ENCODE peak calls at places on chromosome 4, in four cellular contexts. One of them, this sample, is unnamed.

GRCh38 chr4:2330119-2331042 is 68.5 kb upstream of the MXD4 start:
- DNase-seq in cardiac muscle cell: peak
- DNase-seq in heart right ventricle: no peak
- DNase-seq in OCI-LY7: no peak
- DNase-seq in this sample: no peak

GRCh38 chr4:74805601-74806000 is 11.3 kb upstream of the BTC start:
- DNase-seq in cardiac muscle cell: peak
- DNase-seq in OCI-LY7: no peak
- DNase-seq in heart right ventricle: no peak
- DNase-seq in this sample: no peak

GRCh38 chr4:119706804-119707203 is 78.2 kb upstream of the PDE5A start:
- DNase-seq in heart right ventricle: no peak
- DNase-seq in cardiac muscle cell: no peak
- DNase-seq in OCI-LY7: no peak
- DNase-seq in this sample: no peak

GRCh38 chr4:143587703-143588102 is 74.2 kb downstream of the SMARCA5 start:
- DNase-seq in cardiac muscle cell: peak
- DNase-seq in heart right ventricle: no peak
- DNase-seq in OCI-LY7: no peak
- DNase-seq in this sample: peak

GRCh38 chr4:121666091-121666679 is 30.6 kb downstream of the ANXA5 start:
- DNase-seq in cardiac muscle cell: peak
- DNase-seq in heart right ventricle: no peak
- DNase-seq in OCI-LY7: no peak
- DNase-seq in this sample: no peak

GRCh38 chr4:184596617-184597185 is 52.5 kb downstream of the CASP3 start:
- DNase-seq in OCI-LY7: no peak
- DNase-seq in heart right ventricle: no peak
- DNase-seq in cardiac muscle cell: peak
- DNase-seq in this sample: no peak

GRCh38 chr4:3851211-3851610 is 85.0 kb downstream of the ADRA2C start:
- DNase-seq in OCI-LY7: no peak
- DNase-seq in heart right ventricle: no peak
- DNase-seq in cardiac muscle cell: no peak
- DNase-seq in this sample: no peak

GRCh38 chr4:185144601-185145240 is 1.7 kb downstream of the SLC25A4 start:
- DNase-seq in heart right ventricle: no peak
- DNase-seq in cardiac muscle cell: no peak
- DNase-seq in OCI-LY7: no peak
- DNase-seq in this sample: no peak

GRCh38 chr4:84498203-84499026 is 677 bp downstream of the NKX6-1 start:
- DNase-seq in cardiac muscle cell: peak
- DNase-seq in OCI-LY7: no peak
- DNase-seq in heart right ventricle: no peak
- DNase-seq in this sample: peak

GRCh38 chr4:17781831-17782287 is 438 bp upstream of the FAM184B start:
- DNase-seq in cardiac muscle cell: no peak
- DNase-seq in heart right ventricle: no peak
- DNase-seq in OCI-LY7: no peak
- DNase-seq in this sample: no peak

GRCh38 chr4:17785858-17786257 is 4.4 kb upstream of the FAM184B start:
- DNase-seq in OCI-LY7: no peak
- DNase-seq in cardiac muscle cell: no peak
- DNase-seq in heart right ventricle: no peak
- DNase-seq in this sample: no peak

GRCh38 chr4:17778431-17778830 is 3.0 kb downstream of the FAM184B start:
- DNase-seq in cardiac muscle cell: no peak
- DNase-seq in heart right ventricle: no peak
- DNase-seq in OCI-LY7: no peak
- DNase-seq in this sample: no peak

GRCh38 chr4:17781072-17781830 is at the start of gene FAM184B:
- DNase-seq in cardiac muscle cell: peak
- DNase-seq in OCI-LY7: no peak
- DNase-seq in heart right ventricle: no peak
- DNase-seq in this sample: no peak

GRCh38 chr4:17780461-17781071 is 855 bp downstream of the FAM184B start:
- DNase-seq in heart right ventricle: no peak
- DNase-seq in cardiac muscle cell: peak
- DNase-seq in OCI-LY7: no peak
- DNase-seq in this sample: no peak
- H3K4me3 ChIP-seq in heart right ventricle: peak
- H3K4me3 ChIP-seq in cardiac muscle cell: peak
- H3K4me3 ChIP-seq in OCI-LY7: no peak
- H3K4me3 ChIP-seq in this sample: no peak

DNA sequence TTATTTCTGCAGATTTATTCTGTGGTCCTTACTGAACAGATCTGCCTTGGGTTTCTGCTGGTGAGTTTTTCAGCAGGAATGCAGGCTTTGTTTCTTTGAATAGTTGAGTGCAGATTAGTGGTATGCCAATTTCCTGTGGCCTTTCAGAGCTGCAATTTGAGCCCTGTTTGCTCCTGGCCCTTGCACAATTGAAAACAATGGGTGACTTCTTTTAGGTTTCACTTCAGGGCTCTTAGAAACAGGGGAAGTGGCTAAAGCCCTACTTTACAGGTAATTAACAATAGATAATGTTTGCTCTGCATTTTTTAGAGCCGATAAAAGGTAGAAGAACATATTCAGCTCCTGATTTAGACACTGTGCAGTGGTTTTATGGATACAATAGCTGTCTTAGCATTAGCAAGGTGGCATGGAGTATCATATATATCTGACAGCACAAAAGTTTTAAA is 21.9 kb downstream of the SPRY1 start:
- DNase-seq in OCI-LY7: peak
- DNase-seq in cardiac muscle cell: peak
- DNase-seq in heart right ventricle: peak
- DNase-seq in this sample: no peak
- H3K4me3 ChIP-seq in OCI-LY7: no peak
- H3K4me3 ChIP-seq in cardiac muscle cell: no peak
- H3K4me3 ChIP-seq in heart right ventricle: no peak
- H3K4me3 ChIP-seq in this sample: no peak

DNA sequence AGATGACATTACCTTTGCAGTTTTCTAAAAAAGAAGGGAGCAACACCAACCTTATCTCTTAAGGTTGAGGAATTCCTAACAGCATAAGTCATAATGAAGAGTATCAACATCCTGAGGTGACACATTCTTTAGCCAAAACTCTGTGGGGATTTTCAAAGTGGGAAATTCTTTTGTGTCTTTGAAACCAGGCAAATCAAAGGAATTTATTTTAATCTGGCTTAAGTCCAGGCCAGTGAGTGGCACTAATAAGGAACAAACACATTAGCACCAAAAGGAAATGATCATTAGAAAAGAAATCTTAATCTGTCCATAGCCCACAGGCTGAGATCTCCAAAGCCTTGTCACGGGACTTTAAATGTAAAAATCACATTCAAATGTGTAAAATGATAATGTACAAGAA is 110.1 kb downstream of the LARP7 start:
- DNase-seq in OCI-LY7: no peak
- DNase-seq in heart right ventricle: no peak
- DNase-seq in cardiac muscle cell: no peak
- DNase-seq in this sample: no peak
- H3K4me3 ChIP-seq in OCI-LY7: no peak
- H3K4me3 ChIP-seq in heart right ventricle: no peak
- H3K4me3 ChIP-seq in cardiac muscle cell: no peak
- H3K4me3 ChIP-seq in this sample: no peak

GRCh38 chr4:170697845-170698244 is 608.1 kb upstream of the AADAT start:
- DNase-seq in OCI-LY7: no peak
- DNase-seq in heart right ventricle: no peak
- DNase-seq in cardiac muscle cell: no peak
- DNase-seq in this sample: no peak
- H3K4me3 ChIP-seq in OCI-LY7: no peak
- H3K4me3 ChIP-seq in heart right ventricle: no peak
- H3K4me3 ChIP-seq in cardiac muscle cell: no peak
- H3K4me3 ChIP-seq in this sample: no peak

GRCh38 chr4:173367946-173368345 is 2.8 kb upstream of the SAP30 start:
- DNase-seq in OCI-LY7: peak
- DNase-seq in cardiac muscle cell: peak
- DNase-seq in heart right ventricle: no peak
- DNase-seq in this sample: no peak
- H3K4me3 ChIP-seq in OCI-LY7: peak
- H3K4me3 ChIP-seq in cardiac muscle cell: peak
- H3K4me3 ChIP-seq in heart right ventricle: no peak
- H3K4me3 ChIP-seq in this sample: no peak

This sample was measured in Jurkat, Clone E6-1.